ENCODE peak calls at places on chromosome 15, in five cellular contexts. C is mammary epithelial cell, M is SK-N-SH, I is upper lobe of right lung, R is lower lobe of right lung. A is an unnamed sample. For H3K27me3, the result is how much of the 10 kb centered on the place peaks cover.

GRCh38 chr15:97317163-97317562 is 643.3 kb upstream of the ARRDC4 start:
- DNase-seq in C (no peak), M (no peak), I (no peak), R (no peak), A (no peak)

GRCh38 chr15:88981244-88982215 is 68.4 kb upstream of the MFGE8 start:
- DNase-seq in C (no peak), M (no peak), I (no peak), R (no peak), A (no peak)

GRCh38 chr15:88648357-88649214 is 9.8 kb downstream of the ISG20 start:
- DNase-seq in C (peak), M (peak), I (no peak), R (no peak), A (peak)

GRCh38 chr15:31501536-31502157 is 175.0 kb downstream of the KLF13 start:
- DNase-seq in C (no peak), M (no peak), I (no peak), R (no peak), A (no peak)

GRCh38 chr15:81914734-81915234 is 131.0 kb downstream of the MEX3B start:
- DNase-seq in C (no peak), M (peak), I (no peak), R (no peak), A (no peak)

GRCh38 chr15:71336671-71337070 is 221.4 kb downstream of the THSD4 start:
- DNase-seq in C (peak), M (no peak), I (no peak), R (no peak), A (no peak)

GRCh38 chr15:69910511-69910910 is 187.2 kb downstream of the TLE3 start:
- DNase-seq in C (no peak), M (no peak), I (no peak), R (no peak), A (no peak)

GRCh38 chr15:48096813-48097212 is 24.0 kb upstream of the SLC24A5 start:
- DNase-seq in C (peak), M (no peak), I (no peak), R (no peak), A (no peak)

GRCh38 chr15:86634992-86635608 is 555.4 kb downstream of the AGBL1 start:
- DNase-seq in C (no peak), M (no peak), I (no peak), R (no peak), A (no peak)

GRCh38 chr15:68439506-68439905 is 7.5 kb upstream of the ITGA11 start:
- DNase-seq in C (no peak), M (no peak), I (no peak), R (no peak), A (peak)

GRCh38 chr15:68436680-68437079 is 4.7 kb upstream of the ITGA11 start:
- DNase-seq in C (no peak), M (no peak), I (no peak), R (no peak), A (peak)

GRCh38 chr15:68441045-68441743 is 9.2 kb upstream of the ITGA11 start:
- DNase-seq in C (no peak), M (no peak), I (no peak), R (no peak), A (peak)

GRCh38 chr15:68442041-68442440 is 10.1 kb upstream of the ITGA11 start:
- DNase-seq in C (no peak), M (no peak), I (no peak), R (no peak), A (peak)

DNA sequence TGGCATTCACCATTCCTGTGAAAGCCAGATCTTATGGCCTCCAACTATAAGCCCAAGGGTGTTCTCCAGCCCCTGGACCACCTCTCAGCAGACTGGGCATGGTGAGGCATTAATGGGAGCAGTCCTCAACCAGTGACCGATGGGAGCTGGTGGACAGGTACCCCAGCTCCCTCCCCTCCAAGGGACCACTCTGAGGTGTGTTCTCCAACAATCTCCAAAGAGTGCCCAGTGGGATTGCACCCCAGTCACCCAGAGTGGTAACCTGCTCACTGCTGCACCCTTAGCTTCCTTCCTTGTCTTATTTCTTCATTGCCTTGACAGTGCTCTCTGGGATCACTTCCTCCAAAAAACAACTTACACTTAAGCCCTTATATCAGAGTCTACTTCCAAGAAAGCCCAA is 8.2 kb upstream of the ITGA11 start:
- DNase-seq in C (no peak), M (no peak), I (no peak), R (no peak), A (peak)
- H3K27me3 ChIP-seq in C (under half), M (under half), I (under half), R (under half), A (under half)

GRCh38 chr15:99104788-99105515 is at the start of gene SYNM:
- DNase-seq in C (peak), M (peak), I (peak), R (peak), A (no peak)
- H3K27me3 ChIP-seq in C (under half), M (under half), I (under half), R (under half), A (under half)

DNA sequence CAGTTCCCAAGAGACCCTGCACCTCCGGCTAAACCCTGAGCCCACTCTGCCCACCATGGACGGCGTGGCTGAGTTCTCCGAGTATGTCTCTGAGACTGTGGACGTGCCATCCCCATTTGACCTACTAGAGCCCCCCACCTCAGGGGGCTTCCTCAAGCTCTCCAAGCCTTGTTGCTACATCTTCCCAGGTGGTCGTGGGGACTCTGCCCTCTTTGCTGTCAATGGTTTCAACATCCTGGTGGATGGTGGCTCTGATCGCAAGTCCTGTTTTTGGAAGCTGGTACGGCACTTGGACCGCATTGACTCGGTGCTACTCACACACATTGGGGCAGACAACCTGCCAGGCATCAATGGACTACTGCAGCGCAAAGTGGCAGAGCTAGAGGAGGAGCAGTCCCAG is 4.0 kb downstream of the MAP1A start:
- DNase-seq in C (no peak), M (no peak), I (peak), R (no peak), A (no peak)
- H3K27me3 ChIP-seq in C (under half), M (under half), I (under half), R (under half), A (under half)

GRCh38 chr15:78424673-78425072 is 13.3 kb upstream of the IREB2 start:
- DNase-seq in C (no peak), M (no peak), I (no peak), R (no peak), A (peak)

GRCh38 chr15:78422571-78423340 is 15.3 kb upstream of the IREB2 start:
- DNase-seq in C (peak), M (peak), I (peak), R (peak), A (peak)

GRCh38 chr15:78427985-78428384 is 10.0 kb upstream of the IREB2 start:
- DNase-seq in C (no peak), M (no peak), I (no peak), R (no peak), A (peak)

GRCh38 chr15:78429477-78429876 is 8.5 kb upstream of the IREB2 start:
- DNase-seq in C (no peak), M (no peak), I (no peak), R (no peak), A (peak)

DNA sequence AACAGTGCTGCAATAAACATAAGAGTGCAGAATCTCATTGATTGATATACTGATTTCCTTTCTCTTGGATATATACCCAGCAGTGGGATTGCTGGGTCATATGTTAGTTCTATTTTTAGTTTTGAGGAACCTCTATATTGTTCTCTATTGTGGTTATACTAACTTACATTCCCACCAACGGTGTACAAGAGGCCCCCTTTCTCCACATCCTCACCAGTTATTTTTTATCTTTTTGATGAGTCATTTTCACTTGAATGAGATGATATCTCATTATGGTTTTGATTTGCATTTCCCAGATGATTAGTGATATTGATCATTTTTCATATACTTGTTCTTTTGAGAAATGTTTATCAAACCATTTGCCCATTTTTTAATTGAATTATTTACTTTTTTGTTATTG is 12.4 kb upstream of the IREB2 start:
- DNase-seq in C (no peak), M (no peak), I (no peak), R (no peak), A (no peak)
- H3K27me3 ChIP-seq in C (under half), M (under half), I (under half), R (under half), A (under half)

GRCh38 chr15:83284563-83285283 is at the start of gene BNC1:
- DNase-seq in C (peak), M (no peak), I (no peak), R (no peak), A (peak)
- H3K27me3 ChIP-seq in C (under half), M (half or more), I (half or more), R (half or more), A (under half)

GRCh38 chr15:33540174-33540573 is 229.4 kb downstream of the RYR3 start:
- DNase-seq in C (no peak), M (no peak), I (no peak), R (no peak), A (no peak)
- H3K27me3 ChIP-seq in C (under half), M (under half), I (under half), R (under half), A (under half)

GRCh38 chr15:52783929-52784798 is 6.0 kb downstream of the ONECUT1 start:
- DNase-seq in C (no peak), M (peak), I (peak), R (no peak), A (no peak)
- H3K27me3 ChIP-seq in C (half or more), M (half or more), I (half or more), R (half or more), A (half or more)

GRCh38 chr15:73282567-73283200 is 86.1 kb downstream of the HCN4 start:
- DNase-seq in C (no peak), M (no peak), I (no peak), R (no peak), A (no peak)
- H3K27me3 ChIP-seq in C (under half), M (under half), I (under half), R (under half), A (under half)

GRCh38 chr15:20657084-20657483 is 115.5 kb upstream of the GOLGA6L6 start:
- DNase-seq in C (no peak), M (no peak), I (no peak), R (no peak), A (no peak)

GRCh38 chr15:20658024-20658423 is 116.4 kb upstream of the GOLGA6L6 start:
- DNase-seq in C (no peak), M (no peak), I (no peak), R (no peak), A (no peak)

DNA sequence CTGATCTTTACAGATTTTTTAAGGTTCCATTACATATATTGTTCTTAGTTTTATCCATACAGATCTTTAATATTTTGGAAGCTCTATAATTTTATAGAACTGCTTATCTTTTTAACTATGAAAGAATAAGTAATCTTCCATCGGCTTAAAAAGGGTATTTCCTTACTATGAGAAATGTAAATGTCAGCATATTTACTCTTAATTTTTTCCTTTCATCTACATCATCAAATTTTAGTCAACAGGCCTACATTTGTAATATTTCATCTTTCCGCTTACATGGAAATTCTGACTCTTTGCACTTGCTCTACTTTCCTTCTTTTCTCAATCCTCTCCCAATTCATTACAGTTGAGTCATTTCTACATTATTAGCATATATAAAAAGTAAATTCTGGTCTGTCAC is 111.3 kb upstream of the GOLGA6L6 start:
- DNase-seq in C (no peak), M (no peak), I (no peak), R (no peak), A (no peak)
- H3K27me3 ChIP-seq in C (under half), M (under half), I (under half), R (under half), A (under half)